ENCODE peak calls at places on chromosomes 12 and 14, in nine cellular contexts. W, S, X, U, G, F, T, E and L are unnamed samples.

GRCh38 chr12:79006306-79006705 is 141.7 kb downstream of the SYT1 start:
- DNase-seq in W (no peak), S (no peak), X (peak), U (no peak), G (peak), F (no peak), T (peak), E (no peak), L (no peak)

GRCh38 chr14:69428289-69428998 is 30.0 kb downstream of the SLC39A9 start:
- DNase-seq in W (peak), S (no peak), X (no peak), U (no peak), G (no peak), F (no peak), T (no peak), E (no peak), L (no peak)

GRCh38 chr12:92030618-92031017 is 115.0 kb downstream of the BTG1 start:
- DNase-seq in W (peak), S (no peak), X (peak), U (no peak), G (no peak), F (no peak), T (no peak), E (peak), L (no peak)

GRCh38 chr14:24181251-24182077 is 7.2 kb downstream of the IPO4 start:
- DNase-seq in W (no peak), S (no peak), X (no peak), U (no peak), G (no peak), F (no peak), T (no peak), E (no peak), L (no peak)

GRCh38 chr12:7229741-7230140 is 40.3 kb downstream of the PEX5 start:
- DNase-seq in W (no peak), S (no peak), X (peak), U (no peak), G (no peak), F (no peak), T (no peak), E (no peak), L (no peak)

GRCh38 chr12:116922194-116922897 is 11.6 kb downstream of the FBXW8 start:
- DNase-seq in W (no peak), S (no peak), X (peak), U (no peak), G (no peak), F (no peak), T (no peak), E (no peak), L (no peak)

GRCh38 chr12:108468149-108468968 is 46.7 kb upstream of the FICD start:
- DNase-seq in W (no peak), S (no peak), X (peak), U (no peak), G (no peak), F (peak), T (peak), E (peak), L (no peak)

GRCh38 chr12:86711716-86712115 is 455.5 kb upstream of the MGAT4C start:
- DNase-seq in W (no peak), S (no peak), X (no peak), U (no peak), G (no peak), F (no peak), T (no peak), E (no peak), L (no peak)

GRCh38 chr14:33307691-33308369 is 369.2 kb downstream of the NPAS3 start:
- DNase-seq in W (peak), S (no peak), X (peak), U (peak), G (no peak), F (peak), T (peak), E (no peak), L (no peak)

GRCh38 chr12:114163766-114164165 is 197.6 kb upstream of the RBM19 start:
- DNase-seq in W (no peak), S (no peak), X (peak), U (peak), G (peak), F (peak), T (peak), E (no peak), L (no peak)

GRCh38 chr12:69258655-69259054 is 19.3 kb downstream of the CPSF6 start:
- DNase-seq in W (no peak), S (no peak), X (no peak), U (no peak), G (no peak), F (no peak), T (no peak), E (no peak), L (no peak)

GRCh38 chr12:22121224-22121623 is 75.2 kb downstream of the CMAS start:
- DNase-seq in W (no peak), S (peak), X (no peak), U (no peak), G (no peak), F (no peak), T (peak), E (peak), L (no peak)

GRCh38 chr12:33988888-33989287 is 33.4 kb upstream of the ALG10 start:
- DNase-seq in W (no peak), S (no peak), X (no peak), U (no peak), G (no peak), F (no peak), T (peak), E (no peak), L (no peak)

GRCh38 chr14:99363051-99363450 is 91.1 kb upstream of the BCL11B start:
- DNase-seq in W (no peak), S (no peak), X (no peak), U (no peak), G (no peak), F (no peak), T (no peak), E (no peak), L (no peak)

GRCh38 chr14:90675399-90675798 is 140.8 kb downstream of the TTC7B start:
- DNase-seq in W (peak), S (no peak), X (peak), U (no peak), G (no peak), F (peak), T (peak), E (no peak), L (peak)

GRCh38 chr12:100197486-100197885 is 3.1 kb upstream of the ACTR6 start:
- DNase-seq in W (no peak), S (no peak), X (no peak), U (no peak), G (no peak), F (no peak), T (no peak), E (no peak), L (no peak)

GRCh38 chr12:49662998-49663843 is 39.9 kb downstream of the PRPF40B start:
- DNase-seq in W (peak), S (peak), X (peak), U (no peak), G (peak), F (peak), T (peak), E (peak), L (no peak)

GRCh38 chr14:35292770-35293561 is 784 bp downstream of the PSMA6 start:
- DNase-seq in W (no peak), S (no peak), X (no peak), U (no peak), G (no peak), F (no peak), T (no peak), E (no peak), L (no peak)

GRCh38 chr12:40907115-40907521 is 214.9 kb downstream of the CNTN1 start:
- DNase-seq in W (no peak), S (no peak), X (no peak), U (peak), G (no peak), F (no peak), T (no peak), E (no peak), L (no peak)

GRCh38 chr14:96275182-96276112 is 19.4 kb downstream of the BDKRB1 start:
- DNase-seq in W (peak), S (peak), X (peak), U (peak), G (peak), F (peak), T (peak), E (peak), L (peak)

GRCh38 chr14:50425816-50426215 is 29.1 kb upstream of the CDKL1 start:
- DNase-seq in W (no peak), S (no peak), X (peak), U (no peak), G (no peak), F (peak), T (peak), E (no peak), L (no peak)

GRCh38 chr12:22333186-22333745 is 1.2 kb downstream of the ST8SIA1 start:
- DNase-seq in W (no peak), S (no peak), X (peak), U (no peak), G (no peak), F (peak), T (no peak), E (no peak), L (no peak)

GRCh38 chr12:132222096-132222807 is 78.0 kb downstream of the NOC4L start:
- DNase-seq in W (no peak), S (peak), X (no peak), U (peak), G (peak), F (peak), T (peak), E (peak), L (no peak)

GRCh38 chr12:12400793-12401192 is 43.9 kb downstream of the BORCS5 start:
- DNase-seq in W (no peak), S (no peak), X (no peak), U (no peak), G (no peak), F (no peak), T (no peak), E (no peak), L (no peak)

GRCh38 chr14:74888164-74889158 is 6.7 kb downstream of the DLST start:
- DNase-seq in W (no peak), S (no peak), X (peak), U (no peak), G (no peak), F (no peak), T (peak), E (no peak), L (no peak)

GRCh38 chr14:24876009-24876690 is 173.8 kb downstream of the STXBP6 start:
- DNase-seq in W (peak), S (no peak), X (no peak), U (no peak), G (no peak), F (no peak), T (no peak), E (no peak), L (no peak)

GRCh38 chr14:94476018-94476417 is at the start of gene SERPINA9:
- DNase-seq in W (no peak), S (no peak), X (no peak), U (no peak), G (no peak), F (no peak), T (no peak), E (no peak), L (no peak)

GRCh38 chr14:76377675-76378074 is 1.7 kb downstream of the ESRRB start:
- DNase-seq in W (no peak), S (no peak), X (no peak), U (no peak), G (no peak), F (no peak), T (no peak), E (no peak), L (no peak)

GRCh38 chr12:123233505-123234299 is 466 bp downstream of the MTRFR start:
- DNase-seq in W (no peak), S (no peak), X (no peak), U (no peak), G (no peak), F (no peak), T (peak), E (no peak), L (no peak)

GRCh38 chr12:105524961-105525360 is 194.5 kb downstream of the C12orf75 start:
- DNase-seq in W (no peak), S (no peak), X (peak), U (no peak), G (no peak), F (no peak), T (no peak), E (no peak), L (no peak)

GRCh38 chr12:28766398-28766797 is 382.7 kb upstream of the FAR2 start:
- DNase-seq in W (no peak), S (no peak), X (no peak), U (no peak), G (no peak), F (no peak), T (no peak), E (no peak), L (no peak)

GRCh38 chr14:95808371-95808770 is 68.3 kb upstream of the TUNAR start:
- DNase-seq in W (no peak), S (no peak), X (no peak), U (no peak), G (no peak), F (no peak), T (no peak), E (no peak), L (no peak)

GRCh38 chr12:96228566-96229248 is 34.5 kb downstream of the ELK3 start:
- DNase-seq in W (no peak), S (no peak), X (no peak), U (no peak), G (no peak), F (no peak), T (no peak), E (no peak), L (no peak)

GRCh38 chr14:57974896-57975295 is 109.0 kb upstream of the SLC35F4 start:
- DNase-seq in W (no peak), S (no peak), X (no peak), U (no peak), G (no peak), F (no peak), T (no peak), E (no peak), L (no peak)

GRCh38 chr12:31594681-31595080 is 3.7 kb upstream of the DENND5B start:
- DNase-seq in W (no peak), S (no peak), X (no peak), U (no peak), G (no peak), F (peak), T (peak), E (no peak), L (no peak)

GRCh38 chr14:101239065-101239464 is 322.2 kb upstream of the DIO3 start:
- DNase-seq in W (no peak), S (no peak), X (no peak), U (no peak), G (no peak), F (no peak), T (no peak), E (no peak), L (no peak)

GRCh38 chr12:57590892-57591566 is at the start of gene PIP4K2C:
- DNase-seq in W (peak), S (peak), X (peak), U (peak), G (no peak), F (peak), T (peak), E (peak), L (no peak)

GRCh38 chr14:31336646-31337045 is 83.7 kb downstream of the HEATR5A start:
- DNase-seq in W (no peak), S (no peak), X (peak), U (no peak), G (no peak), F (no peak), T (peak), E (no peak), L (no peak)

GRCh38 chr12:32605326-32606095 is 73.6 kb upstream of the DNM1L start:
- DNase-seq in W (no peak), S (no peak), X (no peak), U (no peak), G (no peak), F (no peak), T (no peak), E (no peak), L (no peak)